ENCODE peak calls at places on chromosome 10, in eight cellular contexts. W, X, O, V, U, Y, F and L are unnamed samples. For H3K36me3, the result is how much of the 10 kb centered on the place peaks cover.

GRCh38 chr10:87505366-87506113 is 847 bp downstream of the MINPP1 start:
- DNase-seq in F (peak), V (peak), X (peak), U (no peak), Y (peak), W (peak), O (peak), L (peak)

GRCh38 chr10:96670786-96671185 is 49.5 kb downstream of the PIK3AP1 start:
- DNase-seq in W (peak), O (no peak), Y (no peak), F (no peak), U (no peak), X (no peak), V (no peak), L (no peak)

GRCh38 chr10:15035385-15036301 is 8.1 kb upstream of the OLAH start:
- DNase-seq in V (no peak), U (no peak), Y (no peak), F (peak), X (peak), W (peak), O (no peak), L (no peak)

GRCh38 chr10:15759265-15759664 is 39.5 kb upstream of the ITGA8 start:
- DNase-seq in W (no peak), V (no peak), U (no peak), F (no peak), O (no peak), X (no peak), Y (no peak), L (no peak)

GRCh38 chr10:1736180-1736971 is 949 bp downstream of the ADARB2 start:
- DNase-seq in F (no peak), X (no peak), V (no peak), U (no peak), W (no peak), O (no peak), Y (no peak), L (no peak)

GRCh38 chr10:47058961-47059391 is 147.7 kb downstream of the PTPN20 start:
- DNase-seq in X (no peak), F (no peak), V (no peak), W (peak), O (no peak), Y (no peak), U (no peak), L (no peak)

GRCh38 chr10:17200035-17200884 is 1.2 kb downstream of the TRDMT1 start:
- DNase-seq in Y (no peak), V (peak), O (no peak), X (peak), U (no peak), W (no peak), F (no peak), L (no peak)

GRCh38 chr10:30857803-30858202 is 173.9 kb downstream of the ZNF438 start:
- DNase-seq in O (no peak), U (no peak), W (peak), F (no peak), V (no peak), X (peak), Y (peak), L (peak)

GRCh38 chr10:78634389-78634815 is 434.4 kb upstream of the ZMIZ1 start:
- DNase-seq in V (no peak), O (peak), Y (no peak), X (no peak), F (no peak), U (no peak), W (peak), L (peak)

GRCh38 chr10:127013251-127013656 is 108.0 kb downstream of the DOCK1 start:
- DNase-seq in X (peak), O (peak), W (no peak), F (no peak), U (no peak), Y (no peak), V (no peak), L (no peak)

GRCh38 chr10:70477661-70478162 is 855 bp upstream of the PALD1 start:
- DNase-seq in X (peak), U (peak), F (peak), W (peak), V (peak), Y (peak), O (peak), L (peak)

GRCh38 chr10:44981172-44982113 is 2.8 kb upstream of the DEPP1 start:
- DNase-seq in W (peak), Y (no peak), O (peak), X (peak), V (no peak), U (no peak), F (no peak), L (peak)

GRCh38 chr10:5583525-5584175 is 58.9 kb downstream of the CALML3 start:
- DNase-seq in O (peak), F (no peak), V (peak), W (peak), Y (no peak), U (no peak), X (no peak), L (peak)

GRCh38 chr10:103083266-103083976 is 109.7 kb downstream of the NT5C2 start:
- DNase-seq in X (no peak), W (no peak), F (no peak), O (no peak), V (no peak), Y (no peak), U (no peak), L (no peak)

GRCh38 chr10:98260350-98260749 is 7.6 kb downstream of the LOXL4 start:
- DNase-seq in Y (no peak), X (no peak), V (no peak), O (no peak), U (no peak), W (no peak), F (no peak), L (no peak)

GRCh38 chr10:86450806-86451603 is 70.6 kb downstream of the WAPL start:
- DNase-seq in O (no peak), X (no peak), W (no peak), U (no peak), V (no peak), Y (no peak), F (no peak), L (no peak)
- H3K36me3 ChIP-seq in O (under half), X (under half), W (under half), U (under half), V (under half), Y (half or more), F (half or more), L (under half)

GRCh38 chr10:100827819-100828743 is 82.7 kb downstream of the PAX2 start:
- DNase-seq in V (peak), F (no peak), Y (peak), W (peak), O (peak), U (no peak), X (no peak), L (peak)

GRCh38 chr10:100826661-100826982 is 81.2 kb downstream of the PAX2 start:
- DNase-seq in O (no peak), Y (no peak), X (no peak), F (no peak), W (no peak), U (no peak), V (no peak), L (no peak)

GRCh38 chr10:100825946-100826660 is 80.7 kb downstream of the PAX2 start:
- DNase-seq in V (no peak), U (no peak), Y (no peak), O (no peak), X (no peak), F (no peak), W (no peak), L (no peak)

GRCh38 chr10:100828744-100829102 is 83.3 kb downstream of the PAX2 start:
- DNase-seq in W (no peak), X (no peak), O (no peak), F (no peak), Y (peak), V (peak), U (no peak), L (peak)

GRCh38 chr10:100826983-100827818 is 81.8 kb downstream of the PAX2 start:
- DNase-seq in V (no peak), F (no peak), X (no peak), Y (no peak), O (peak), U (no peak), W (no peak), L (peak)
- TF ChIP-seq EZH2 in V (no peak), F (no peak), X (peak), Y (peak), O (peak), U (peak), W (peak), L (peak)

DNA sequence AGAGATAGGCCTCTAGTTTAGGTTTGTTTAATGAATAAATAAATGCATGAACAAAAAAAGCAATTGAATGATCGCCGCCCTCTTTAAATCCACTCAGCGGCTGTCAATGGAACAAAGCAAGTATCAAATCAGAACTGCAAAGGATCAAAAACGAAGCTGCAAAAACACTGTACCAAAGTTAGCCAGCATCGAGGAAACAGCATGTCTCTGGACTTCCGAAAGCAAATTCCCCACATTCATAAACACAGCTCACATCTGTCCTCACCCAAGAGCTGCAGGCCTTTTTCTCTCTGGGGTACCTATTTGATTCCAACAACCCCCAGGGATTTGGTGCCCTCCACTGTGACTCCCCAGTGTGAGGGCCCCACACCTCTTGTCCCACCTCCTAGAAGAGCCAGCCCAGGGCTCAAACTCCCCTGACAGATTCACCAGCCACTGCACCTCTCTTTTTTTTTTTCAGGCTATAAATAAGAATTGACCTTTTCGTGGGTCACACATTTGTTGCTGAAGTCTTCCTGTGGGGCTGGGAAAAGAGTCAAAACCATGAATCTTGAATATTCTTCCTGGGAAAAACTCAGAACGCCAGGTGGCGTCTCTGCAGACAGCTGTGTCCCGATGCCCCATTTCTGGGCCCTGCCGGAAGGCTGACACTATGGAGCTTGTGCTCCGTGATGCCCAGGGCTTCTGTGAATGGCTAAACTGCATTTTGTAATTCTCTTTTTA is 51.8 kb downstream of the HSPA12A start:
- DNase-seq in V (no peak), X (no peak), O (no peak), U (no peak), F (no peak), Y (no peak), W (peak), L (peak)
- TF ChIP-seq CTCF in V (no peak), X (no peak), O (no peak), U (no peak), F (no peak), Y (no peak), W (peak), L (peak)

GRCh38 chr10:93447970-93448369 is 34.2 kb downstream of the MYOF start:
- DNase-seq in X (no peak), O (no peak), W (no peak), U (no peak), V (no peak), Y (no peak), F (no peak), L (no peak)
- H3K36me3 ChIP-seq in X (under half), O (under half), W (under half), U (under half), V (under half), Y (under half), F (under half), L (under half)

GRCh38 chr10:100742067-100742771 is 3.2 kb upstream of the PAX2 start:
- DNase-seq in X (no peak), F (no peak), V (no peak), U (no peak), W (no peak), O (no peak), Y (no peak), L (no peak)
- TF ChIP-seq EZH2 in X (peak), F (no peak), V (peak), U (no peak), W (peak), O (peak), Y (peak), L (peak)

GRCh38 chr10:24989867-24990266 is 26.1 kb downstream of the ENKUR start:
- DNase-seq in X (peak), W (peak), F (no peak), U (no peak), V (no peak), O (no peak), Y (no peak), L (no peak)
- TF ChIP-seq CTCF in X (no peak), W (no peak), F (peak), U (no peak), V (no peak), O (no peak), Y (no peak), L (peak)

GRCh38 chr10:113005380-113005779 is 55.3 kb downstream of the TCF7L2 start:
- DNase-seq in W (no peak), F (peak), Y (no peak), X (no peak), U (no peak), V (no peak), O (no peak), L (no peak)
- H3K36me3 ChIP-seq in W (under half), F (under half), Y (under half), X (under half), U (under half), V (under half), O (under half), L (under half)

GRCh38 chr10:122692744-122693143 is 6.9 kb downstream of the C10orf120 start:
- DNase-seq in W (no peak), Y (no peak), X (no peak), O (no peak), V (no peak), F (no peak), U (no peak), L (no peak)
- TF ChIP-seq EZH2 in W (no peak), Y (no peak), X (no peak), O (no peak), V (no peak), F (no peak), U (no peak), L (no peak)

GRCh38 chr10:3482200-3482993 is 302.6 kb downstream of the KLF6 start:
- DNase-seq in X (peak), U (peak), Y (peak), V (no peak), O (peak), W (peak), F (peak), L (peak)

GRCh38 chr10:3487228-3487627 is 297.8 kb downstream of the KLF6 start:
- DNase-seq in V (no peak), W (no peak), Y (no peak), U (no peak), X (no peak), F (no peak), O (no peak), L (no peak)

GRCh38 chr10:3486346-3487065 is 298.5 kb downstream of the KLF6 start:
- DNase-seq in V (no peak), U (peak), X (peak), O (peak), Y (no peak), W (peak), F (no peak), L (peak)

GRCh38 chr10:3485287-3485686 is 299.7 kb downstream of the KLF6 start:
- DNase-seq in X (no peak), Y (no peak), O (no peak), W (no peak), U (no peak), F (no peak), V (no peak), L (no peak)

DNA sequence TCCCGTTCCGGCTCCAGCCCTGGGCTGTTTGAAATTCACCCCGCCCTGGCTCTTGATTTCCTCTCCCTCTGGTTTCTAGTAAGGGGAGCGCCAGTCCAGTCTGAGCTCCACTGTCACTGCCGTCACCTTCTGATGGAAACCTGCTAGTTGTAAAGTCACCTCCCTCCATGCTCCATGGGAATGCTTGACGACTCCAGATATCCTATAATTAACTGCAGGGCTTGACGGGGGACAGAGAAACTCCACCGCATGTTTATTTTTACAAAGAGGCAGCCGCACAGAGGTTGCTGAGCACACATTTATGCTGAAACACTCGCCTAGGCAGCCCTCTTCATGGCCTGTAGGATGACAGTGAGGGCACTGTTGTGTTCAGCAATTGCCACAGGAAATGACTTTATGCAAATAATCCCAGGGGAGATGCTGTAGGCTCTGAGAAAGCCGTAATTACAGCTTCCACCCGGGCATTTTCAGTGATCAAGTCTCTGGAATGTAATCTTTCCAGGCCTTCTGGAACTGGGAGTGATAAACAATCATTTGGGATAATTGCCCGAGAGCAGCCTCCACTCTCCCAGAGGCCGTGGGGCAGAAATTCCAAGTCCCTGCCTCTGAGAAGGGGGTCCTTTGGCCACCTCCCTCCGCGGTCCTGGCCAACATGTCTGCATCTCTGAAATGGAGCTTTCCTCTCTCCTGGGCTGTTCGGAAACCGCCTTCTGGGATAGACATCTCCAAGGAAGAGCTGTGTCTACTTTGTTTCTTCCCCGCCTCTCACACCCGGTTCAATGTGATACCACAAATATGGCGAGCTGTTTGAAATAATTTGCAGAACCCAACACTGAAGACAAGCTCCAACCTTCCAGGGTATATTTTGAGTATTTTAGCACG is 300.5 kb downstream of the KLF6 start:
- DNase-seq in X (no peak), V (no peak), W (peak), F (peak), U (no peak), Y (peak), O (no peak), L (no peak)
- TF ChIP-seq CTCF in X (no peak), V (no peak), W (no peak), F (no peak), U (no peak), Y (no peak), O (no peak), L (no peak)

GRCh38 chr10:73139251-73139650 is 28.6 kb downstream of the ECD start:
- DNase-seq in U (no peak), X (no peak), V (no peak), Y (no peak), F (no peak), O (no peak), W (no peak), L (no peak)
- H3K36me3 ChIP-seq in U (under half), X (under half), V (under half), Y (half or more), F (half or more), O (under half), W (under half), L (under half)